ENCODE peak calls at places on chromosome 16, in six cellular contexts. N is A549, Z is HepG2, L is SK-N-SH, H is K562, B is GM12878. M is an unnamed sample.

GRCh38 chr16:66751135-66751991 is at the start of gene DYNC1LI2:
- DNase-seq in N (peak; percentile 73), Z (peak; percentile 55), L (peak; percentile 98), H (peak; percentile 92), B (no peak), M (peak; percentile 58)

GRCh38 chr16:68737730-68738590 is 868 bp downstream of the CDH1 start:
- DNase-seq in N (peak; percentile 61), Z (no peak), L (peak; percentile 64), H (no peak), B (no peak), M (no peak)

GRCh38 chr16:88456356-88457292 is 3.5 kb downstream of the ZFPM1 start:
- DNase-seq in N (no peak), Z (no peak), L (no peak), H (no peak), B (no peak), M (no peak)

GRCh38 chr16:88073201-88073721 is 122.0 kb downstream of the BANP start:
- DNase-seq in N (no peak), Z (no peak), L (no peak), H (no peak), B (no peak), M (no peak)

GRCh38 chr16:57938936-57939871 is 31.7 kb downstream of the CNGB1 start:
- DNase-seq in N (peak; percentile 36), Z (peak; percentile 22), L (no peak), H (no peak), B (no peak), M (peak; percentile 20)

GRCh38 chr16:12079411-12079965 is 103.0 kb downstream of the SNX29 start:
- DNase-seq in N (no peak), Z (no peak), L (no peak), H (no peak), B (no peak), M (no peak)

GRCh38 chr16:69930117-69930776 is 20.9 kb upstream of the CLEC18A start:
- DNase-seq in N (peak; percentile 59), Z (peak; percentile 76), L (peak; percentile 85), H (peak; percentile 87), B (no peak), M (peak; percentile 60)

GRCh38 chr16:81446318-81447275 is 2.0 kb downstream of the CMIP start:
- DNase-seq in N (peak; percentile 82), Z (no peak), L (peak; percentile 55), H (no peak), B (no peak), M (peak; percentile 51)

GRCh38 chr16:89330177-89330856 is 112.8 kb downstream of the ZNF778 start:
- DNase-seq in N (peak; percentile 89), Z (peak; percentile 84), L (no peak), H (peak; percentile 51), B (no peak), M (peak; percentile 52)

GRCh38 chr16:89739383-89739782 is 18.0 kb downstream of the ZNF276 start:
- DNase-seq in N (no peak), Z (no peak), L (no peak), H (no peak), B (no peak), M (no peak)

GRCh38 chr16:66315210-66315825 is 51.2 kb upstream of the CDH5 start:
- DNase-seq in N (peak; percentile 76), Z (peak; percentile 69), L (peak; percentile 79), H (peak; percentile 81), B (peak; percentile 9), M (peak; percentile 70)

GRCh38 chr16:56576585-56577299 is 11.9 kb downstream of the MT4 start:
- DNase-seq in N (peak; percentile 72), Z (peak; percentile 69), L (peak; percentile 63), H (peak; percentile 86), B (peak; percentile 32), M (peak; percentile 47)

GRCh38 chr16:66474750-66475199 is 47.7 kb downstream of the BEAN1 start:
- DNase-seq in N (no peak), Z (no peak), L (no peak), H (no peak), B (peak; percentile 9), M (no peak)

GRCh38 chr16:4426021-4426684 is 485 bp downstream of the DNAJA3 start:
- DNase-seq in N (no peak), Z (peak; percentile 85), L (peak; percentile 47), H (no peak), B (no peak), M (no peak)

DNA sequence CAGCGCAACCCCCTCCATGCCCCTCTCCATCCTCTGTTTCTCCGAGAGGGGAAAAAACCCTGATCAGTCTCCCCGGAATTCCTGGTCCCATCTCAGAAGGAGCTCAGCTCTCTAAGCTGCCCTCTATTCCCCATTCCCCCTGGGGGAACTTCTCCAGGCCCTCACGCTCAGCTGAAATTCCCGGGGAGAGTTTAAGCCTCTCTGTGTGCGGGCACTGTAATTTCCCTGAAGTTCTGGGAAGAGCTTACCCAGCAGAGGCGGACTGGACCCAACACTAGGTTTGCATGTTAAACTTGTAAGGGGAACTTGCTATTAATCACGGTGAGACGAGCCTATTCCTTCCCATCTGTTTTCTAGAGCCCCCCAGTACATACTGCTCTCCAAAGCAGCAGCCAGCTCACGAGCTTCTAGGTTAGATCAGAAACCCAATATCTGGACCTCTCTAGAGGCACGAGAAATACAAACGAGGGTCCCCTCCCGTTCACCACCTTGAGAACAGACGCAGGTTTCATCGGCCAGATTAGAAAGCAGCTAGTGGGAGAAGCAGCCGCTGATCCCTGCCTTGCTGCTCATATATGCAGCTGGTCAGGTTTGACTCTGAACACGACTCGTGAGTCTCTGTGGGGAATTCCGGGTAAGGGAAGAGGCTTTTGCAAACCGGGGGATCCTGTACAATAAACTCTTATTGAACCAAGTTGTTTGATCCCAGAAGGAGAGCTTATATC is 1.4 kb downstream of the VAT1L start:
- DNase-seq in N (no peak), Z (no peak), L (no peak), H (no peak), B (no peak), M (no peak)
- TF ChIP-seq SMC3 in N (no peak), Z (no peak), L (no peak), H (no peak), B (no peak), M (no peak)

DNA sequence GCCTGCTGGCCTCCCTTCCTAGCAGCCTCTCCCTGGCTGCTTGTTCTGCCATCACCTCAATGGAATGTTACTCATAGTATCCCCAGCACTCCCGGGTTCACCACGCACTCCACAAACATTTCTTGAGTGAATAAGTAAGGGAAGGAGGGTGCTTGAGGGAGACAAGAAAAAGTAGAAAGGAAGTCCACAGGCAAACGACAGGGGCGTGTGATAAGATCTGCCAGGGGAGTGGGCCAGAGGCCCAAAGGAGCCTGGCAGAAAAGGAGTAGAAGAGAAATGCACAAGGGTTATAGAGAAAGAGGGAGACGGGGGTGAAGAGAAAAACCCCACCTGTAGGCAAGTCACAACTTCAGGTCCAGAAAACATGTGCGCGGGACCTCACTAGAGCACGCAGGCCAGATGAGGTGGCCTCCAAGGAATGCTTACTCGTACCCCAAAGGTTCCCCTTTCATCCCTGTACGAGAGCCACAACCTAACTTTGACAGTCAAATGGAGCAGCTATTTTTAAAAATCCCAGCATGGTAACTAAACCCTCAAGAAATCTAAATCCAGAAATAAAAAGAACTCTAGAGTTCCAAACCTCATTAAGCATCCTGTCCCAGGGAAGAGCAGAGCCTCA is 6.6 kb downstream of the ZDHHC7 start:
- DNase-seq in N (peak; percentile 71), Z (no peak), L (no peak), H (peak; percentile 64), B (no peak), M (peak; percentile 95)
- TF ChIP-seq SMC3 in N (no peak), Z (no peak), L (no peak), H (no peak), B (no peak), M (peak; percentile 9)

DNA sequence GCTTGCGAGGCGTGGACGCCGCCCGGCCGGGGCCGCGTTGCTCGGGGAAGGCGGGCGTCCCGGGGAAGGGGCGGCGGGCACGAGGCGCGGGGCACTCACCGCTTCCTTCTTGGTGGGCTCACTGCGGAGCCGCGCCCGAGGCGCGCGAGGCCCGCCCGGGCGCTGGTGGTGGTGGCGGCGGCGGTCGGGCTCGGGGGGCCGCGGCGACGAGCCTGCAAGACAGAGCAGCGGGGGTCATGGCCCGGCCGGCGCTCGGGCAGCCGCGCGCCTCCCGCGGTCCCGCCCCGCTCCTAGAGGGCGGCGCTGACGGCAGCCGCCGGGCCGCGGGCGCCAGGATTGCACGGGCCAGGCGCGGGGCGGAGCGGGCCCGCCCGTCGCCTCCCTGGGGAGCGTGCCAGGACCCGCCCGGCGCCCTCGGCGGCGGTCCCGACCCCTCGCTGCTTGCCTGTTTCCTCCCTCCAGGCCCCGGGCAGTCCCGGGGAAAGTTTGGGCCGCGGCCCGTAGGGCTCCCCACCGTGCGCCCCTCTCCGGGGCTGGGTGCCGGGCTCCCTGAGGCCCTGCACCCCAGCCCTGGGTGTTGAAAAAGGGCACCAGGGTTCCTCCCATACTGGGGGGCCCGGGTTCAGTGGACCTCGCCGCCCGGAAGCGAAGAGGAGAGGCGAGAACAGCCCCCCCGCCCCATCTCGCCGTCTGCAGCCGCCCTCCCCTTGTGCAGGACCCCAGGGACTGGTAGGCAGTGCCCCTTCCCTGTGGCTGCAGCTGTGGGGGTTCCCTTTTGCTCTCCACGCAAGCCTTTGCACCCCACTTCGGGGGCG is at the start of gene C16orf74:
- DNase-seq in N (peak; percentile 32), Z (no peak), L (peak; percentile 90), H (peak; percentile 86), B (no peak), M (peak; percentile 35)
- TF ChIP-seq SMC3 in N (no peak), Z (no peak), L (no peak), H (no peak), B (no peak), M (no peak)

GRCh38 chr16:53433930-53434435 is 288 bp upstream of the RBL2 start:
- DNase-seq in N (no peak), Z (peak; percentile 76), L (no peak), H (no peak), B (no peak), M (peak; percentile 75)
- TF ChIP-seq SMC3 in N (no peak), Z (no peak), L (no peak), H (no peak), B (no peak), M (no peak)

DNA sequence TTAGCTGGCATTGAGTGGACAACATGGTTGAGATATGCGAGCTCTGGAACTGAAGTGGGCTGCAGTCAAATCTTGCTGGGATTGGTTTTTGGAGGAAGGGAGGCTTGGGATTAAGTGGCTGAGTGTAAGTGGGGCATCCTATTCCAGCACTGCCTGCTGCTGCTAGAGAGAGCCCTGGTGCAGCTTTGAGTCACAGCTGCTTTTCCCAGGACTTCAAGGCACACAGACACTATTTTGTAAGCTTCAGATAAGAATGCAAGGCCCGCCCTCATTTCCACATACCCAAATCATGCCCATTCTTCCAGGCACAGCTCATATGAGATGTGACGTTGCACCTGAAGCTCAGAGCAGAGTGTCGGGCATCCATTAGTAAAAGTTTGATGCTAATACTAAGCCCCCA is 10.2 kb upstream of the MAF start:
- DNase-seq in N (no peak), Z (no peak), L (no peak), H (no peak), B (no peak), M (no peak)
- TF ChIP-seq SMC3 in N (no peak), Z (no peak), L (no peak), H (no peak), B (no peak), M (no peak)

GRCh38 chr16:15403392-15403995 is 7.9 kb downstream of the MPV17L start:
- DNase-seq in N (no peak), Z (no peak), L (no peak), H (no peak), B (no peak), M (no peak)
- TF ChIP-seq SMC3 in N (no peak), Z (no peak), L (no peak), H (no peak), B (no peak), M (no peak)

GRCh38 chr16:14097182-14097951 is 26.2 kb downstream of the MRTFB start:
- DNase-seq in N (no peak), Z (peak; percentile 39), L (no peak), H (no peak), B (no peak), M (no peak)
- TF ChIP-seq SMC3 in N (no peak), Z (no peak), L (no peak), H (no peak), B (no peak), M (no peak)

M was measured in IMR-90.